ENCODE peak calls at places on chromosome 3, in nine cellular contexts. O is ovary, U is esophagus muscularis mucosa, B is spleen, Y is Peyer's patch, S is endothelial cell of umbilical vein, H is body of pancreas, K is HCT116, A is testis. C is an unnamed sample.
A peak's percentile ranks its signal among the peaks of the same experiment; 100 is the strongest.

GRCh38 chr3:173008978-173009377 is 132.1 kb downstream of the SPATA16 start:
- DNase-seq in A (no peak), S (no peak), B (no peak), H (no peak), O (no peak), Y (no peak), K (no peak), U (no peak), C (no peak)

GRCh38 chr3:46214751-46215352 is 6.7 kb upstream of the CCR1 start:
- DNase-seq in B (no peak), Y (no peak), K (no peak), H (no peak), S (no peak), O (no peak), A (no peak), U (peak; percentile 12), C (no peak)

GRCh38 chr3:65484964-65485363 is 553.8 kb downstream of the MAGI1 start:
- DNase-seq in A (no peak), S (no peak), B (no peak), Y (no peak), U (no peak), O (no peak), K (no peak), H (no peak), C (no peak)

GRCh38 chr3:169510378-169510777 is 153.1 kb downstream of the MECOM start:
- DNase-seq in S (peak; percentile 85), K (no peak), B (no peak), A (no peak), O (no peak), U (no peak), H (no peak), Y (no peak), C (no peak)

GRCh38 chr3:150699068-150699635 is 4.6 kb downstream of the ERICH6 start:
- DNase-seq in S (peak; percentile 10), U (no peak), B (no peak), A (no peak), K (no peak), Y (no peak), O (no peak), H (no peak), C (no peak)

GRCh38 chr3:60594025-60594424 is 657.2 kb downstream of the FHIT start:
- DNase-seq in O (peak; percentile 76), K (no peak), B (no peak), Y (peak; percentile 63), U (no peak), H (peak; percentile 50), S (no peak), A (peak; percentile 77), C (peak; percentile 65)

GRCh38 chr3:14374444-14374883 is 27.9 kb upstream of the SLC6A6 start:
- DNase-seq in H (no peak), U (no peak), K (no peak), A (no peak), O (no peak), Y (no peak), B (no peak), S (no peak), C (peak; percentile 67)

GRCh38 chr3:8954938-8955763 is 8.1 kb downstream of the RAD18 start:
- DNase-seq in A (no peak), K (no peak), O (no peak), H (no peak), Y (no peak), B (no peak), U (no peak), S (no peak), C (no peak)

GRCh38 chr3:14548321-14548729 is 8.2 kb upstream of the GRIP2 start:
- DNase-seq in Y (peak; percentile 77), U (no peak), O (peak; percentile 81), K (peak; percentile 39), S (peak; percentile 50), B (peak; percentile 79), A (peak; percentile 86), H (peak; percentile 43), C (peak; percentile 78)

GRCh38 chr3:156341831-156342416 is 213.0 kb downstream of the SSR3 start:
- DNase-seq in S (no peak), B (no peak), U (no peak), Y (peak; percentile 49), A (no peak), O (no peak), K (no peak), H (no peak), C (no peak)

GRCh38 chr3:94336076-94336741 is 273.3 kb downstream of the NSUN3 start:
- DNase-seq in U (no peak), O (no peak), H (no peak), A (no peak), K (peak; percentile 3), S (peak; percentile 70), Y (no peak), B (no peak), C (no peak)

GRCh38 chr3:188283347-188283746 is 129.4 kb downstream of the LPP start:
- DNase-seq in B (no peak), A (peak; percentile 34), S (no peak), K (no peak), Y (peak; percentile 67), U (no peak), O (no peak), H (peak; percentile 41), C (no peak)

GRCh38 chr3:29609007-29609805 is 328.3 kb downstream of the RBMS3 start:
- DNase-seq in O (no peak), S (no peak), H (no peak), A (no peak), U (no peak), K (no peak), Y (no peak), B (no peak), C (no peak)

GRCh38 chr3:128806588-128806987 is 72.8 kb upstream of the ACAD9 start:
- DNase-seq in B (no peak), U (no peak), O (no peak), H (no peak), A (no peak), Y (no peak), K (no peak), S (no peak), C (no peak)

GRCh38 chr3:194056731-194057415 is 79.1 kb upstream of the HES1 start:
- DNase-seq in K (no peak), A (no peak), H (no peak), Y (no peak), B (no peak), S (no peak), U (no peak), O (no peak), C (no peak)
- H3K4me1 ChIP-seq in K (peaks cover 7% of the 10 kb centered on the region), A (peaks cover 14% of the 10 kb centered on the region), H (peaks cover 14% of the 10 kb centered on the region), Y (peaks cover 6% of the 10 kb centered on the region), B (peaks cover 4% of the 10 kb centered on the region), S (peaks cover 4% of the 10 kb centered on the region), U (peaks cover 10% of the 10 kb centered on the region), O (peaks cover 1% of the 10 kb centered on the region), C (peaks cover 5% of the 10 kb centered on the region)

DNA sequence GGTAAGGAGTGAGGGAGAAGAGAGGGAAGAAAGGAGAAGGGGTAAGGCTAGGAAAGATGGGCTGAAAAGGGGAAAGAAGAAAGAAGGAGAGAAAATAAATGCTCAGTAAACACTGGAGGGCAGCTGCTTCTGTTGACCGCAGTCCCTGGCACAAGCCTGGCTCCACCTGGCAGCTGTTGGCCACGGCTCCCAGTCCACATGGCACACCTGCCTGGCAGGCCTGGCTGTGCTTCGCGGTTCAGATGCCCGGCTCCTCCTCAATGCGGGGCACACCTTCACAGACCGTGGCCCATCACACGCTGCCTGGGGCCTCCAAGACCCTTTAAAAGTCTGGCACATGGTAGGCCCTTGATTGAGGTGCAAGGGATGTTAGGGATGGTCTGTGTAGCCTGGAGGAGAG is 516.8 kb upstream of the PROK2 start:
- DNase-seq in U (no peak), A (no peak), O (no peak), B (no peak), K (no peak), H (peak; percentile 25), Y (no peak), S (no peak), C (no peak)
- TF ChIP-seq POLR2A in U (no peak), A (no peak), O (no peak), B (no peak), K (no peak), H (no peak), Y (no peak), S (no peak), C (no peak)

GRCh38 chr3:84962460-84962859 is 3.7 kb downstream of the CADM2 start:
- DNase-seq in A (no peak), K (no peak), S (no peak), B (no peak), Y (no peak), O (no peak), H (no peak), U (no peak), C (no peak)
- H3K4me1 ChIP-seq in A (peaks cover 9% of the 10 kb centered on the region), K (no peaks in the 10 kb centered on the region), S (no peaks in the 10 kb centered on the region), B (peaks cover 7% of the 10 kb centered on the region), Y (no peaks in the 10 kb centered on the region), O (peaks cover 8% of the 10 kb centered on the region), H (peaks cover 17% of the 10 kb centered on the region), U (peaks cover 16% of the 10 kb centered on the region), C (peaks cover 5% of the 10 kb centered on the region)

GRCh38 chr3:67001086-67001861 is 3.2 kb downstream of the KBTBD8 start:
- DNase-seq in H (no peak), U (no peak), O (no peak), K (no peak), A (no peak), B (no peak), Y (no peak), S (no peak), C (no peak)

GRCh38 chr3:66997560-66998074 is 490 bp upstream of the KBTBD8 start:
- DNase-seq in H (peak; percentile 17), A (peak; percentile 25), S (no peak), Y (no peak), U (no peak), K (no peak), B (peak; percentile 77), O (no peak), C (peak; percentile 36)

GRCh38 chr3:67000006-67000405 is 1.9 kb downstream of the KBTBD8 start:
- DNase-seq in B (no peak), K (no peak), A (no peak), O (no peak), H (no peak), S (no peak), U (no peak), Y (no peak), C (no peak)

GRCh38 chr3:66998899-66999235 is 760 bp downstream of the KBTBD8 start:
- DNase-seq in U (no peak), H (no peak), O (no peak), B (no peak), K (no peak), A (no peak), S (peak; percentile 51), Y (no peak), C (no peak)

GRCh38 chr3:66998075-66998898 is at the start of gene KBTBD8:
- DNase-seq in K (peak; percentile 96), B (peak; percentile 99), Y (peak; percentile 99), S (peak; percentile 99), H (peak; percentile 97), U (peak; percentile 99), O (peak; percentile 98), A (peak; percentile 99), C (peak; percentile 99)
- TF ChIP-seq POLR2A in K (no peak), B (peak; percentile 85), Y (no peak), S (peak; percentile 45), H (no peak), U (no peak), O (no peak), A (no peak), C (no peak)